ENCODE peak calls at places on chromosomes 12 and 14, in five cellular contexts. W is body of pancreas, L is AG04450, T is right lobe of liver, D is aorta. H is an unnamed sample.

GRCh38 chr12:122126713-122127597 is 47.1 kb downstream of the IL31 start:
- DNase-seq in T (peak), L (no peak), W (peak), D (peak), H (no peak)

GRCh38 chr12:45703942-45704341 is 25.6 kb upstream of the ARID2 start:
- DNase-seq in W (no peak), D (no peak), L (peak), T (no peak), H (no peak)

GRCh38 chr12:5798242-5799015 is 146.6 kb downstream of the ANO2 start:
- DNase-seq in T (no peak), W (no peak), L (no peak), D (no peak), H (no peak)

GRCh38 chr12:113049976-113050742 is 6.4 kb upstream of the DTX1 start:
- DNase-seq in W (peak), L (no peak), T (no peak), D (no peak), H (no peak)

GRCh38 chr14:34113051-34113511 is 162.2 kb upstream of the EGLN3 start:
- DNase-seq in T (no peak), W (no peak), L (no peak), D (no peak), H (no peak)

GRCh38 chr14:59283380-59283779 is 94.9 kb downstream of the DAAM1 start:
- DNase-seq in L (no peak), T (no peak), W (no peak), D (no peak), H (no peak)

GRCh38 chr14:59190372-59190771 is 1.9 kb downstream of the DAAM1 start:
- DNase-seq in T (no peak), W (peak), D (no peak), L (no peak), H (no peak)

GRCh38 chr12:132524405-132524804 is 34.5 kb downstream of the FBRSL1 start:
- DNase-seq in L (no peak), T (no peak), D (no peak), W (peak), H (no peak)

GRCh38 chr14:77921820-77922219 is 121.9 kb downstream of the ADCK1 start:
- DNase-seq in W (no peak), L (no peak), D (no peak), T (no peak), H (no peak)

GRCh38 chr14:74980746-74981661 is 21.7 kb upstream of the EIF2B2 start:
- DNase-seq in L (no peak), W (no peak), D (peak), T (no peak), H (no peak)

GRCh38 chr12:1099158-1099557 is 108.1 kb downstream of the ERC1 start:
- DNase-seq in W (no peak), D (no peak), L (no peak), T (no peak), H (no peak)

GRCh38 chr14:93648440-93649168 is 139.7 kb downstream of the PRIMA1 start:
- DNase-seq in L (no peak), W (no peak), D (no peak), T (no peak), H (no peak)

GRCh38 chr12:131044760-131045381 is 91.2 kb downstream of the ADGRD1 start:
- DNase-seq in T (peak), L (no peak), W (no peak), D (no peak), H (peak)

GRCh38 chr14:64340560-64341196 is 46.5 kb upstream of the ESR2 start:
- DNase-seq in D (no peak), L (no peak), W (no peak), T (no peak), H (no peak)

GRCh38 chr14:94761348-94761998 is 8.4 kb downstream of the GSC start:
- DNase-seq in D (no peak), L (no peak), T (no peak), W (no peak), H (no peak)

GRCh38 chr12:121427556-121428055 is 27.7 kb downstream of the RNF34 start:
- DNase-seq in D (no peak), T (no peak), L (no peak), W (no peak), H (no peak)

GRCh38 chr14:69353168-69353567 is 44.9 kb downstream of the ERH start:
- DNase-seq in W (no peak), T (no peak), L (no peak), D (no peak), H (no peak)
- H3K27ac ChIP-seq in W (no peak), T (no peak), L (no peak), D (no peak), H (no peak)

DNA sequence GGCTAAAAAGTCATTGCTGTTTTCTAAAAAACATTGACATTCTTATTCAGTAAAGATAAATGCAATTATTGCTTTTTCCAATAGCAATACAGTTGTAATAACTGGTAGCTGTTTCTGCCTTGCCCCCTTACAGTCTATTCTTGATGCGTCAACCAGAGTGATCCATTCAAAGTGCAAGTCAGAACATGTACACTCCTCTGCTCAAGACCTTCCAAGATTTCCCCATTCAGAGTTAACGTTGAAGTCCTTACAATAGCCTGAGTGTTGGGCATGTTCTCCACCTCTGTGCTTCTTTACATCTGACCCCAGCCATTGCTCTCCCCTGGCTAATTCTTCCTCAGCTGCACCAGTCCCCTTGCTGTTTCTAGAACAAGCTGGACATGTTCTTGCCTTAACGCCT is 24.3 kb downstream of the VRK1 start:
- DNase-seq in L (no peak), T (no peak), D (no peak), W (no peak), H (no peak)
- H3K27ac ChIP-seq in L (no peak), T (no peak), D (no peak), W (no peak), H (no peak)

GRCh38 chr14:90302529-90303303 is 29.0 kb downstream of the NRDE2 start:
- DNase-seq in D (no peak), T (no peak), L (no peak), W (no peak), H (no peak)
- H3K27ac ChIP-seq in D (no peak), T (peak), L (no peak), W (peak), H (no peak)

DNA sequence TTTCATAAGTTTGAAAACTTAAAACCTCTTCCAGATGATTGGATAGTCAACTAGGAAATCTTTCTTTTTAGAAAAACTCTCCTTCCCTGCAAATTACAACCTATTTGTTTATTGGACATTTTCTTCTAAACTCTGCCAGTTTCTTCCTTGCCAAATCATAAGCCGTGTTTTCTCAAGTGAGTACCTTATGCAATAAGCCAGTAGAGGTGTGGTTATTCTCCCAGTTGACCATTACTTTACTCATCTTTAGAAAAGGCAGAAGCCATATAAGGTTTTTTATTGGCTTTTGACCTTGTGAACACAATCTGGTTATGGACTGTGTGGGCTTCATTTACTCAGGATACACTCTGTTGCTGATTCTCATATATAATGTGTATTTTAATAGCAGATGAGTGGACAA is 14.6 kb downstream of the ACTR6 start:
- DNase-seq in T (no peak), L (no peak), D (no peak), W (no peak), H (no peak)
- H3K27ac ChIP-seq in T (peak), L (no peak), D (no peak), W (no peak), H (no peak)

GRCh38 chr14:60882219-60882618 is 98.7 kb downstream of the TRMT5 start:
- DNase-seq in L (no peak), T (no peak), W (no peak), D (no peak), H (no peak)

GRCh38 chr14:60878536-60878935 is 102.3 kb downstream of the TRMT5 start:
- DNase-seq in T (no peak), D (no peak), W (no peak), L (no peak), H (no peak)

GRCh38 chr14:60878121-60878520 is 102.8 kb downstream of the TRMT5 start:
- DNase-seq in W (no peak), L (no peak), T (no peak), D (no peak), H (no peak)
- H3K27ac ChIP-seq in W (no peak), L (no peak), T (no peak), D (no peak), H (no peak)

GRCh38 chr12:65518771-65519170 is 240.3 kb downstream of the MSRB3 start:
- DNase-seq in W (no peak), L (no peak), D (no peak), T (no peak), H (no peak)
- H3K27ac ChIP-seq in W (no peak), L (no peak), D (no peak), T (no peak), H (no peak)

GRCh38 chr12:56121204-56121870 is 3.3 kb downstream of the ZC3H10 start:
- DNase-seq in T (peak), D (no peak), L (no peak), W (no peak), H (no peak)
- H3K27ac ChIP-seq in T (peak), D (no peak), L (no peak), W (no peak), H (no peak)

DNA sequence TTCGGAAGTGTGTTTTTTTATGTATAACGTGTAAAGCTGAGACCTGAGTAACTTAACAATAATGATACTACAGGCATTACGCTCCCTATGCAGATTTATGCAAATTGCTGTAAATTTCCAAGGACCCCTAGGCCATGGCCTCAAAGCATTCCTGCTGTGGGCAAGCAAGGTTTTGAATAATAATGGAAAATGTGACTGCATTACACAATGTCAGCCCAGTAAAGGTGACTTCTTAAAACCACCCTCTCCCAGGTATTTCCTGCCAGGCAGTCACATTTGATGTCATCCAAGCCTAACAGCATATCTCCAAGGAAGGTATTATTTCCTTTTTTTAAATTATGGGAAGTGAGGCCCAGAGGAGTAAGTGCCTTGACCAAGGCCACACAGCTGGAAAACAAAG is 621.0 kb downstream of the BCL11B start:
- DNase-seq in T (no peak), L (no peak), W (no peak), D (no peak), H (no peak)
- H3K27ac ChIP-seq in T (no peak), L (no peak), W (no peak), D (no peak), H (no peak)